ENCODE peak calls at places on chromosomes 16 and 17, in ten cellular contexts. M is AG10803; H is fibroblast of lung; J is type B pancreatic cell; Z is Calu3; B is dorsolateral prefrontal cortex; P is GM23338; I is activated CD8-positive, alpha-beta T cell treated with anti-CD3 and anti-CD28 coated beads for 36 hours; Y is sigmoid colon; T is BJ. D is an unnamed sample.

GRCh38 chr16:79008036-79008868 is 592.3 kb downstream of the MAF start:
- DNase-seq in T (no peak), P (no peak), Y (no peak), Z (no peak), I (peak; percentile 37), M (no peak), H (no peak), B (no peak), J (no peak), D (no peak)

GRCh38 chr16:56993204-56993603 is 3.8 kb downstream of the NLRC5 start:
- DNase-seq in J (no peak), Z (no peak), H (peak; percentile 55), M (no peak), I (no peak), Y (no peak), P (no peak), T (no peak), B (no peak), D (no peak)

GRCh38 chr17:2462481-2462880 is 49.2 kb downstream of the METTL16 start:
- DNase-seq in H (no peak), Y (no peak), I (no peak), Z (no peak), M (no peak), B (no peak), T (no peak), J (no peak), P (no peak), D (no peak)

GRCh38 chr16:28866454-28866804 is 2.8 kb downstream of the SH2B1 start:
- DNase-seq in H (no peak), Z (no peak), T (no peak), Y (no peak), J (no peak), B (no peak), M (no peak), P (no peak), I (no peak), D (no peak)

GRCh38 chr17:4582101-4582501 is 2.2 kb upstream of the SMTNL2 start:
- DNase-seq in M (no peak), T (no peak), P (no peak), I (no peak), B (no peak), H (no peak), Y (no peak), J (no peak), Z (no peak), D (peak; percentile 50)

GRCh38 chr17:71032746-71033273 is 863.5 kb downstream of the KCNJ2 start:
- DNase-seq in J (no peak), M (no peak), P (peak; percentile 93), B (no peak), H (no peak), I (no peak), Z (no peak), T (no peak), Y (no peak), D (peak; percentile 70)

GRCh38 chr16:30777591-30778297 is 9.3 kb downstream of the ZNF629 start:
- DNase-seq in T (no peak), H (no peak), I (no peak), M (no peak), Z (no peak), P (peak; percentile 37), J (no peak), Y (no peak), B (no peak), D (no peak)

GRCh38 chr17:5769936-5770335 is 185.6 kb upstream of the NLRP1 start:
- DNase-seq in H (peak; percentile 38), T (no peak), I (no peak), Z (no peak), M (peak; percentile 17), Y (no peak), P (no peak), B (no peak), J (no peak), D (peak; percentile 53)

GRCh38 chr17:8940866-8941471 is 24.5 kb downstream of the PIK3R5 start:
- DNase-seq in H (no peak), Y (no peak), T (no peak), M (no peak), Z (no peak), B (no peak), P (no peak), I (peak; percentile 77), J (no peak), D (no peak)

GRCh38 chr17:46171939-46172338 is 21.3 kb downstream of the KANSL1 start:
- DNase-seq in M (no peak), P (no peak), B (peak; percentile 43), Y (no peak), I (no peak), J (no peak), H (no peak), Z (no peak), T (no peak), D (no peak)

GRCh38 chr16:29663020-29663828 is at the start of gene SPN:
- DNase-seq in Y (no peak), T (no peak), B (no peak), I (peak; percentile 69), M (no peak), H (no peak), J (no peak), P (peak; percentile 28), Z (no peak), D (no peak)

GRCh38 chr16:3979070-3979469 is 98.6 kb upstream of the CREBBP start:
- DNase-seq in Z (no peak), B (no peak), P (no peak), H (no peak), M (no peak), T (no peak), J (no peak), I (no peak), Y (no peak), D (no peak)

GRCh38 chr16:70688266-70688742 is 2.5 kb upstream of the MTSS2 start:
- DNase-seq in H (peak; percentile 39), Y (peak; percentile 92), B (peak; percentile 83), P (peak; percentile 60), M (peak; percentile 89), Z (no peak), T (no peak), I (no peak), J (no peak), D (peak; percentile 14)

GRCh38 chr17:45225051-45225700 is 3.5 kb downstream of the FMNL1 start:
- DNase-seq in T (no peak), M (no peak), Y (no peak), P (no peak), J (no peak), I (peak; percentile 67), H (no peak), Z (no peak), B (no peak), D (no peak)

GRCh38 chr17:16820161-16820877 is 130.3 kb downstream of the CCDC144A start:
- DNase-seq in I (no peak), Y (no peak), M (no peak), J (peak; percentile 52), B (no peak), Z (peak; percentile 35), T (no peak), H (no peak), P (no peak), D (no peak)

GRCh38 chr17:71938340-71939010 is 182.3 kb upstream of the SOX9 start:
- DNase-seq in B (no peak), Y (no peak), H (no peak), P (no peak), I (no peak), T (no peak), Z (no peak), J (no peak), M (peak; percentile 24), D (no peak)

GRCh38 chr17:48952904-48953303 is 8.3 kb upstream of the SNF8 start:
- DNase-seq in Z (no peak), J (no peak), B (no peak), I (peak; percentile 47), Y (no peak), T (no peak), M (no peak), P (no peak), H (no peak), D (no peak)

GRCh38 chr17:76107507-76107906 is 3.9 kb upstream of the EXOC7 start:
- DNase-seq in B (no peak), J (no peak), Y (no peak), M (no peak), H (no peak), P (no peak), I (no peak), Z (no peak), T (no peak), D (no peak)
- TF ChIP-seq CTCF in B (no peak), J (peak; percentile 63), Y (no peak), M (peak; percentile 8), H (no peak), P (no peak), I (peak; percentile 48), Z (no peak), T (peak; percentile 5), D (peak; percentile 25)

GRCh38 chr17:21085707-21086106 is 41.1 kb upstream of the DHRS7B start:
- DNase-seq in P (no peak), T (no peak), M (no peak), B (no peak), Z (no peak), Y (no peak), I (no peak), H (no peak), J (no peak), D (no peak)
- TF ChIP-seq CTCF in P (no peak), T (no peak), M (no peak), B (no peak), Z (no peak), Y (no peak), I (no peak), H (no peak), J (no peak), D (no peak)

DNA sequence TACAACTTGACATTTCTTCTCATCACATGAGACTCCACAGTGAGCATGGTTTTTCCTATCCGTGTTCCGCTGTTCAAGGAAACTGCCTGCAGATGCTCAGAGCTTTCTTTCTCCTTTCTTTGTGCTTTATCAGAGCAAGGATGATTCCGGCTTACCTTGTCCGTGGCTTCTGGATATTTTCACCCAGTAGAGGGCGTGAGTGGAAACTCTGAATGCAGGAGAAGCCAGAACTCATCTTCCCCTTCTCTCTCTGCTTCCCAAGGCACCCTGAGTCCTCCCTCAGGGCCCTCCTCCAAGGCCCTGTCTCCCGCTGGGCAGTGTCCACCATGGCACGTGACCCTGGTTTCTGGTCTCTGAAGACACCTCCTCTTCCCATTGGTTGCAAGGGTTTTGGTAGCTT is 721.1 kb upstream of the RBFOX1 start:
- DNase-seq in I (no peak), Z (no peak), Y (no peak), M (no peak), T (no peak), B (no peak), J (no peak), P (peak; percentile 53), H (no peak), D (no peak)
- TF ChIP-seq CTCF in I (no peak), Z (no peak), Y (no peak), M (no peak), T (no peak), B (no peak), J (peak; percentile 38), P (peak; percentile 49), H (no peak), D (no peak)

DNA sequence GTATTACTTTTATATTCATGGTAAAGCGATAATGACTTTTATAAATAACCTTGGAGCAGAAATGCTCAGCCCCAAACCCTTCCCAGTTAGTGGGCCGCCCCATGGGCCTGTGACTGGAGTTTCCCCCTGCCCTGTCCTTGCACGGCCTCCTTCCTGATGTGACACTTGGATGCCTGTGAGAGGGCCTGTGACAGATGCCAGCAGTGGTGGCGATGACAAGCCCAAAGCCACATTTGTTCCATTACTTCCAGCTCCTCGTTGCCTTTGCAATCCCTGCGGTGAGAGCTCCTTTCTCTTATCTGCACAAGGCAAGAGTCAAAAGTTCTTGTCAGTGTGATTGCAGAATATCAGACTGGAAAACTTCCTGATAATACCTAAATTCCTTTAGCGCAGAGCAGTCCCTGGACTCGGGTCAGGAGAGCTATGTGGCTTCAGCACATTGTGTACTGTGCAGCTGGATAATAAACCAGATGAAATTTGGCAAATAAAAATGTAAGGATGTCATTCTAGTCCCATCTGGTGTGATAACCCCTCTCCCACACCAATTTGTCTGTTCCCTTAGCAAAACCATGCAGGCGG is 54.4 kb upstream of the ARHGAP44 start:
- DNase-seq in I (no peak), J (no peak), P (no peak), M (no peak), H (no peak), Y (no peak), T (no peak), B (no peak), Z (no peak), D (no peak)
- TF ChIP-seq CTCF in I (no peak), J (no peak), P (no peak), M (no peak), H (no peak), Y (no peak), T (no peak), B (no peak), Z (no peak), D (no peak)

D was measured in glutamatergic neuron.